ENCODE peak calls at places on chromosome 16, in six cellular contexts. S is activated CD8-positive, alpha-beta T cell treated with anti-CD3 and anti-CD28 coated beads for 36 hours; H is HCT116; Z is foreskin fibroblast; R is body of pancreas; J is AG04450. U is an unnamed sample.

GRCh38 chr16:17358846-17359245 is 111.9 kb downstream of the XYLT1 start:
- DNase-seq in Z (peak), R (no peak), H (no peak), S (no peak), J (no peak), U (peak)

GRCh38 chr16:81765111-81765919 is 13.8 kb upstream of the PLCG2 start:
- DNase-seq in S (no peak), J (no peak), Z (no peak), R (no peak), H (no peak), U (no peak)

GRCh38 chr16:61042736-61043135 is 993.5 kb downstream of the CDH8 start:
- DNase-seq in R (no peak), J (no peak), H (no peak), S (no peak), Z (no peak), U (no peak)

GRCh38 chr16:12752159-12752558 is 51.5 kb downstream of the CPPED1 start:
- DNase-seq in S (no peak), H (no peak), Z (no peak), R (no peak), J (no peak), U (no peak)

GRCh38 chr16:30003670-30004423 is 7.0 kb downstream of the DOC2A start:
- DNase-seq in J (no peak), Z (no peak), S (no peak), H (no peak), R (no peak), U (no peak)

GRCh38 chr16:31242197-31242596 is 17.6 kb upstream of the ITGAM start:
- DNase-seq in Z (peak), S (no peak), R (no peak), J (no peak), H (no peak), U (no peak)

GRCh38 chr16:30924086-30924714 is 828 bp downstream of the FBXL19 start:
- DNase-seq in S (peak), H (no peak), J (no peak), R (peak), Z (no peak), U (no peak)

GRCh38 chr16:81616321-81617020 is 162.6 kb upstream of the PLCG2 start:
- DNase-seq in Z (peak), S (peak), J (no peak), H (no peak), R (no peak), U (no peak)

GRCh38 chr16:89505204-89506112 is 2.7 kb upstream of the SPG7 start:
- DNase-seq in R (peak), S (peak), J (peak), H (peak), Z (peak), U (no peak)

GRCh38 chr16:9134739-9135138 is 43.3 kb downstream of the HAPSTR1 start:
- DNase-seq in J (no peak), Z (peak), H (peak), S (peak), R (peak), U (peak)

GRCh38 chr16:26511463-26511862 is 555.3 kb upstream of the C16orf82 start:
- DNase-seq in R (no peak), S (no peak), H (no peak), Z (no peak), J (no peak), U (no peak)

GRCh38 chr16:11629071-11630030 is 38.9 kb upstream of the SNN start:
- DNase-seq in J (peak), H (no peak), R (no peak), Z (no peak), S (peak), U (no peak)

GRCh38 chr16:57945740-57946138 is 25.2 kb downstream of the CNGB1 start:
- DNase-seq in S (no peak), R (no peak), H (no peak), Z (peak), J (no peak), U (no peak)
- TF ChIP-seq CTCF in S (no peak), R (no peak), H (no peak), Z (no peak), J (peak), U (peak)

GRCh38 chr16:67868290-67868689 is 4.6 kb upstream of the EDC4 start:
- DNase-seq in H (no peak), Z (no peak), J (no peak), R (peak), S (no peak), U (no peak)

GRCh38 chr16:67864594-67864993 is 8.3 kb upstream of the EDC4 start:
- DNase-seq in R (no peak), S (no peak), J (no peak), H (no peak), Z (no peak), U (no peak)

GRCh38 chr16:67862623-67863583 is 9.9 kb upstream of the EDC4 start:
- DNase-seq in H (no peak), R (peak), J (no peak), S (no peak), Z (peak), U (no peak)

GRCh38 chr16:67861877-67862276 is 11.0 kb upstream of the EDC4 start:
- DNase-seq in S (no peak), R (no peak), Z (no peak), J (no peak), H (no peak), U (no peak)

GRCh38 chr16:67865318-67865717 is 7.5 kb upstream of the EDC4 start:
- DNase-seq in S (peak), J (no peak), R (peak), Z (peak), H (no peak), U (no peak)
- TF ChIP-seq CTCF in S (peak), J (peak), R (no peak), Z (peak), H (peak), U (peak)

GRCh38 chr16:50667497-50668367 is 13.4 kb downstream of the SNX20 start:
- DNase-seq in S (peak), J (no peak), R (no peak), H (no peak), Z (no peak), U (no peak)
- TF ChIP-seq CTCF in S (no peak), J (no peak), R (no peak), H (peak), Z (no peak), U (no peak)

DNA sequence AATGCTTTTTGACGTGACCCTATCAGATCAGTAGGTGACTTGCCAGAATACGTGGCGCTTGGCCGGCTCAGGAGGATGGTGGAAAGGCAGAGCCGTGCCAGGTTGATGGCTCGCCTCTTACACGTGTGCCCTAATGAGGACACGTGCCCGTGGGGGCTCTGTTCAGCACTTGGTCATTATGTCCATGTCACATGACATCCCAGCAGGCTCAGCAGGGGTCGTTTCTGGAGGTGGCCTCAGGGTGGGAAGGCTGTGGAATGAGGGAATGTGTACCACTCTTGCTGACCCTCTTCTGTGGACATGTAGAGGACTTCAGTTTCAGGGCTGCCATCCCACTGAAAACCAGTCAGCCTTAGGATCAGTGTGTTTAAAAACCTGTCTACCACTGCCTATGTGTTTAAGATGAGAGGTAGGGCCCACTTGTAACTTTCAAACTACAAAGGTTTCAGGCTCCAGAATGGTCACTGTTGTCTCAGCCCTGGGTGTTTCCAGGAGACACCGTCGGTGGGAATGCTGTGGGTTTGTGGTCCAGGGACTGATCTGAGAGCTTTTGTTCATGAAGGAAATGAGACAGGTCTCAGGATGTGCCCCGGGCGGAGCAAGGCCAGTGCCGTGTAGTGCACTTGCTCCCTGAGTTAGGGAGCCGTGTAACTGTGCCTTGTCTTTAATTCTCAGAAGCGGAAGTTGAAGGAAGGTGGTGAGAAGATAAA is 12.1 kb downstream of the UBN1 start:
- DNase-seq in R (no peak), Z (no peak), J (no peak), H (no peak), S (no peak), U (no peak)
- TF ChIP-seq CTCF in R (no peak), Z (no peak), J (no peak), H (no peak), S (no peak), U (no peak)

GRCh38 chr16:85631802-85632393 is 18.8 kb downstream of the GSE1 start:
- DNase-seq in R (no peak), Z (no peak), H (no peak), S (no peak), J (no peak), U (no peak)
- TF ChIP-seq CTCF in R (no peak), Z (no peak), H (no peak), S (no peak), J (no peak), U (peak)

GRCh38 chr16:64455275-64455674 is 666.6 kb downstream of the CDH11 start:
- DNase-seq in J (no peak), R (no peak), H (no peak), S (no peak), Z (peak), U (no peak)
- TF ChIP-seq CTCF in J (peak), R (no peak), H (no peak), S (no peak), Z (peak), U (peak)

U was measured in astrocyte of the cerebellum.